ENCODE peak calls at places on chromosomes 7 and 10, in six cellular contexts. P is right lobe of liver, V is gastrocnemius medialis, K is transverse colon, D is IMR-90, F is HepG2. R is an unnamed sample.

GRCh38 chr7:117123311-117123926 is 170.1 kb downstream of the ST7 start:
- DNase-seq in P (no peak), V (no peak), K (no peak), D (no peak), F (no peak), R (no peak)

GRCh38 chr7:2954433-2954853 is 89.2 kb downstream of the CARD11 start:
- DNase-seq in P (no peak), V (no peak), K (peak), D (no peak), F (no peak), R (no peak)

GRCh38 chr7:42678315-42678714 is 233.6 kb downstream of the C7orf25 start:
- DNase-seq in P (no peak), V (no peak), K (no peak), D (no peak), F (no peak), R (no peak)

GRCh38 chr7:75876126-75876881 is 2.5 kb upstream of the RHBDD2 start:
- DNase-seq in P (no peak), V (no peak), K (no peak), D (no peak), F (no peak), R (no peak)

GRCh38 chr7:35761882-35762720 is 38.8 kb upstream of the SEPTIN7 start:
- DNase-seq in P (no peak), V (no peak), K (no peak), D (peak), F (no peak), R (no peak)

GRCh38 chr10:85250304-85250703 is 921.9 kb downstream of the CCSER2 start:
- DNase-seq in P (no peak), V (no peak), K (no peak), D (no peak), F (no peak), R (no peak)

GRCh38 chr7:34756691-34757090 is 98.7 kb downstream of the NPSR1 start:
- DNase-seq in P (no peak), V (no peak), K (no peak), D (no peak), F (no peak), R (no peak)

GRCh38 chr7:131642429-131642828 is 86.0 kb upstream of the PODXL start:
- DNase-seq in P (no peak), V (no peak), K (no peak), D (no peak), F (no peak), R (no peak)

GRCh38 chr7:98681496-98681895 is 64.4 kb downstream of the NPTX2 start:
- DNase-seq in P (no peak), V (no peak), K (no peak), D (no peak), F (no peak), R (no peak)

GRCh38 chr7:5429857-5430611 is 6.4 kb upstream of the TNRC18 start:
- DNase-seq in P (peak), V (no peak), K (peak), D (peak), F (no peak), R (no peak)
- TF ChIP-seq POLR2A in P (no peak), V (no peak), K (peak), D (no peak), F (no peak), R (no peak)

DNA sequence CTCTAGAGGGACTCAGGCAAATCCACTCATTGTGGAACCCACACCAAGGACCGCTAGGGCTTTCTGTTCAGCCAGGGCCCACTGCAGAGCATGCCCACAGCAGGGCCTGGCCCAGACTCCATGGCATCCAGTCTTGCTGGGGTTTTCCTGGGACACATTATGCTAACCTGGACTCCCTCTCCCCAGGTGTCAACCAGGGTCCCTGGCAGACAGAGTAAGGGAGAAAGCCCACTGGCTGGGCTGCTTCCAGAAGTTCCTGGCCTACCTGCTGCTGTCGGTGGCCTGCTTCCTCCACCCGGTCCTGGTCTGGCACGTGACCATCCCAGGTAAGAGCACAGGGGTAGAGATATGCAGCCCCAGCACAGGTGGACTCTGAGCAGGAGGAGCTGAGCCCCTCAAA is 22.3 kb downstream of the TMEM72 start:
- DNase-seq in P (no peak), V (no peak), K (no peak), D (no peak), F (no peak), R (no peak)
- H3K27ac ChIP-seq in P (no peak), V (no peak), K (no peak), D (no peak), F (no peak), R (no peak)

GRCh38 chr10:126097558-126098215 is 201.3 kb downstream of the FANK1 start:
- DNase-seq in P (no peak), V (no peak), K (no peak), D (no peak), F (peak), R (no peak)
- TF ChIP-seq POLR2A in P (no peak), V (no peak), K (no peak), D (no peak), F (no peak), R (no peak)

DNA sequence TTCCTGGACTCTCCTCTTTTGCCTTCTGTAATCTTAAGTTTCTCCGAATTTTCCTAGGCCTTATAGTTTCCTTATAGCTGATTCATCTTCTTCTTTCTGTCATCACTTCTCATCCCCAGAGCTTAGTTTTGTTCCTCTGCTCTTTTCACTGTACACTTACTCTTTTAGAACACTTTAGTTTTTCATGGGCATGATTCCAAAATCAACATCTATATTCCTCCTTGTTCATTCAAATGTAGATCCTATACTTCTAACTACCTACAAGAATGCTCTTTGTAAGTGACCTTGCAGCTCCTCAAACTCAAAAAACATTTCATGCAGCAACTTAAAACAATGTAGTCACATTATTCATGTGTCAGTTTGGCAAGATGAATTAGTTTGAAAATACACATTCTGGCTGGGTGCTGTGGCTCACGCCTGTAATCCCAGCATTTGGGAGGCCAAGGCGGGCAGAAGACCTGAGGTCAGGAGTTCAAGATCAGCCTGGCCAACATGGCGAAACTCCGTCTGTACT is 13.1 kb upstream of the SLC26A3 start:
- DNase-seq in P (no peak), V (no peak), K (no peak), D (no peak), F (no peak), R (no peak)
- H3K27ac ChIP-seq in P (no peak), V (no peak), K (peak), D (no peak), F (no peak), R (no peak)

R was measured in HCT116.